ENCODE peak calls at places on chromosomes 3 and 15, in six cellular contexts. B is left lung; O is CD8-positive, alpha-beta T cell; G is HCT116; K is stomach; W is body of pancreas. M is an unnamed sample.

GRCh38 chr3:169966951-169967915 is 626 bp downstream of the SEC62 start:
- DNase-seq in G (no peak), K (peak), W (peak), O (no peak), B (peak), M (peak)

GRCh38 chr3:108546249-108546648 is 35.9 kb upstream of the MYH15 start:
- DNase-seq in B (no peak), W (no peak), G (no peak), O (no peak), K (no peak), M (no peak)

GRCh38 chr15:39411102-39411989 is 169.5 kb upstream of the THBS1 start:
- DNase-seq in G (no peak), B (no peak), O (no peak), K (no peak), W (no peak), M (no peak)

GRCh38 chr15:58761010-58761388 is 10.1 kb upstream of the MINDY2 start:
- DNase-seq in B (no peak), W (no peak), G (no peak), K (no peak), O (no peak), M (no peak)

GRCh38 chr3:12780776-12781175 is 15.7 kb upstream of the CAND2 start:
- DNase-seq in W (no peak), B (no peak), O (no peak), G (no peak), K (no peak), M (no peak)

GRCh38 chr3:79139395-79140060 is 628.3 kb downstream of the ROBO1 start:
- DNase-seq in G (no peak), K (no peak), O (no peak), B (no peak), W (no peak), M (no peak)

GRCh38 chr3:11607816-11608215 is 35.9 kb downstream of the VGLL4 start:
- DNase-seq in K (no peak), G (no peak), B (no peak), W (no peak), O (no peak), M (no peak)

GRCh38 chr3:69999191-70000027 is at the start of gene SAMMSON:
- DNase-seq in W (no peak), O (no peak), G (no peak), B (no peak), K (no peak), M (peak)

GRCh38 chr15:62601779-62602540 is 436.9 kb upstream of the C2CD4B start:
- DNase-seq in K (no peak), B (no peak), W (no peak), O (no peak), G (no peak), M (no peak)

GRCh38 chr3:26757978-26758377 is 135.4 kb downstream of the LRRC3B start:
- DNase-seq in B (no peak), O (no peak), W (no peak), G (no peak), K (no peak), M (no peak)

GRCh38 chr15:40759961-40760360 is 3.9 kb upstream of the GCHFR start:
- DNase-seq in G (no peak), O (no peak), B (no peak), W (no peak), K (no peak), M (no peak)

GRCh38 chr3:43894176-43895049 is 203.7 kb downstream of the ABHD5 start:
- DNase-seq in B (no peak), K (peak), G (peak), W (peak), O (no peak), M (peak)

GRCh38 chr3:49899815-49900214 is 3.9 kb downstream of the MST1R start:
- DNase-seq in W (no peak), K (no peak), O (no peak), B (no peak), G (no peak), M (no peak)

GRCh38 chr15:74175271-74176191 is 2.0 kb downstream of the ISLR start:
- DNase-seq in G (no peak), K (no peak), B (peak), W (no peak), O (no peak), M (no peak)

GRCh38 chr3:119595639-119596329 is 1.9 kb upstream of the PLA1A start:
- DNase-seq in G (no peak), B (no peak), W (no peak), O (no peak), K (no peak), M (no peak)

GRCh38 chr15:75921732-75922703 is 18.3 kb downstream of the FBXO22 start:
- DNase-seq in K (peak), B (peak), G (peak), W (peak), O (no peak), M (no peak)

GRCh38 chr3:152968388-152969024 is 133.6 kb downstream of the P2RY1 start:
- DNase-seq in G (no peak), W (no peak), B (no peak), O (no peak), K (no peak), M (no peak)

GRCh38 chr15:69653846-69654245 is 201.2 kb downstream of the RPLP1 start:
- DNase-seq in K (no peak), W (no peak), O (peak), G (no peak), B (no peak), M (no peak)

GRCh38 chr3:161644871-161645636 is 148.4 kb downstream of the OTOL1 start:
- DNase-seq in G (no peak), K (no peak), O (no peak), W (no peak), B (no peak), M (no peak)

GRCh38 chr3:27802425-27802824 is 80.3 kb upstream of the EOMES start:
- DNase-seq in K (no peak), B (no peak), W (no peak), O (no peak), G (no peak), M (no peak)
- H3K27ac ChIP-seq in K (no peak), B (no peak), W (no peak), O (no peak), G (no peak), M (no peak)

GRCh38 chr3:106119691-106120090 is 250.9 kb upstream of the CBLB start:
- DNase-seq in G (no peak), O (no peak), K (no peak), W (no peak), B (no peak), M (no peak)
- H3K27ac ChIP-seq in G (no peak), O (no peak), K (no peak), W (no peak), B (no peak), M (no peak)

GRCh38 chr3:71461098-71461497 is 122.4 kb downstream of the FOXP1 start:
- DNase-seq in B (no peak), W (no peak), K (no peak), O (no peak), G (no peak), M (no peak)
- H3K27ac ChIP-seq in B (no peak), W (no peak), K (no peak), O (no peak), G (no peak), M (no peak)

DNA sequence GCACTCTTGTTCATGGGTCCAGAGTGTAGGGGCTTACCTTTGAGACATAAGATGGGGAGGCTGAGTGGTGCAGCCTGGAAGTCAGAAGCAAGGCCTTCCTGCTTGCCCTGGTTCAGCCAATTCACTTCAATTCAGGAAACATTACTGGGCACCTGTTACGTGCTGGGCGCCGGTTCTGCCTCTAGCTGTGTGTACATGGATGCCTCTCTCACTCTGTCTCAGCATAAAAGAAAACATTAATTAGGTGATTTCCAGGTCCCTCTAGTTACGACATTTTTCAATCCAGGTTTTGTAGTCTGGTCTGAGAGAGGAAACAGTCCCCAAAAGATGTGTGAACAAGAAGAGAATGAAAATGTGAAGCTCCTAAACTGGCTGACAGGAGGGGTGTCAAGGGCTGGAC is 1.2 kb downstream of the RTP1 start:
- DNase-seq in B (no peak), O (no peak), K (no peak), W (no peak), G (no peak), M (no peak)
- H3K27ac ChIP-seq in B (no peak), O (no peak), K (no peak), W (no peak), G (no peak), M (no peak)

GRCh38 chr15:85588657-85589056 is 206.1 kb downstream of the KLHL25 start:
- DNase-seq in O (no peak), G (no peak), K (no peak), B (no peak), W (no peak), M (no peak)
- H3K27ac ChIP-seq in O (no peak), G (no peak), K (peak), B (peak), W (peak), M (no peak)